ENCODE peak calls at places on chromosomes 4 and X, in five cellular contexts. U is K562, G is GM12878, M is SK-N-SH, Y is HepG2. X is an unnamed sample.

GRCh38 chr4:109560687-109561452 is 824 bp downstream of the MCUB start:
- DNase-seq in U (peak; percentile 18), G (peak; percentile 80), M (peak; percentile 53), Y (no peak), X (peak; percentile 81)

GRCh38 chr4:13415068-13415785 is 68.9 kb downstream of the RAB28 start:
- DNase-seq in U (no peak), G (no peak), M (no peak), Y (no peak), X (no peak)

GRCh38 chr4:95231713-95232112 is 317.1 kb downstream of the UNC5C start:
- DNase-seq in U (no peak), G (no peak), M (no peak), Y (no peak), X (no peak)

GRCh38 chrX:155876704-155877103 is 4.4 kb upstream of the VAMP7 start:
- DNase-seq in U (no peak), G (no peak), M (no peak), Y (no peak), X (no peak)

GRCh38 chr4:86013623-86014022 is 346.2 kb downstream of the MAPK10 start:
- DNase-seq in U (no peak), G (no peak), M (no peak), Y (no peak), X (peak; percentile 69)

GRCh38 chr4:39166177-39166576 is 16.2 kb upstream of the WDR19 start:
- DNase-seq in U (no peak), G (no peak), M (no peak), Y (no peak), X (no peak)

GRCh38 chr4:142846729-142847606 is 867 bp upstream of the INPP4B start:
- DNase-seq in U (no peak), G (no peak), M (peak; percentile 63), Y (peak; percentile 10), X (no peak)

GRCh38 chr4:67035501-67035900 is 509.8 kb downstream of the CENPC start:
- DNase-seq in U (no peak), G (no peak), M (no peak), Y (peak; percentile 20), X (no peak)

GRCh38 chr4:123836919-123837605 is 440.5 kb downstream of the SPRY1 start:
- DNase-seq in U (no peak), G (no peak), M (no peak), Y (no peak), X (peak; percentile 46)

DNA sequence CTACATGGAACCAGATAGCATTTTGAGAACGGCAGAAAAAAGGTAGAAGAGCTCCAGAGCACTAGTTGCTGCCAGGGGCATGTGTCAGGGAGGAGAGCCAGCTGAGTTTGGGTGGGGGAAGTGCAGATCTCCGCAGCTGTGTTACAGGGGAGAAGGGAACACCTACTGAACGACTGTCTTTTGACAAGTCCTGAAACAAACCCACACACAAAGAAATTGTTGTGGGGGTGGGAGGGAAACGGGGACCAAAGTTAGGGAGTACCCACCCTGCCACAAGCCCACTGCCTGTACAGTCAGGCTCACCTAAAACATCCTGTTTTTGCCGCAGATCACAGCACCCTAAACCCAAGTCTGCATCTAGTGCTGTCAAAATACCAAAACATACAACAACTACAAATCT is 55.5 kb downstream of the LEF1 start:
- DNase-seq in U (no peak), G (no peak), M (no peak), Y (no peak), X (no peak)
- TF ChIP-seq MXI1 in U (no peak), G (no peak), M (no peak), Y (no peak), X (no peak)

DNA sequence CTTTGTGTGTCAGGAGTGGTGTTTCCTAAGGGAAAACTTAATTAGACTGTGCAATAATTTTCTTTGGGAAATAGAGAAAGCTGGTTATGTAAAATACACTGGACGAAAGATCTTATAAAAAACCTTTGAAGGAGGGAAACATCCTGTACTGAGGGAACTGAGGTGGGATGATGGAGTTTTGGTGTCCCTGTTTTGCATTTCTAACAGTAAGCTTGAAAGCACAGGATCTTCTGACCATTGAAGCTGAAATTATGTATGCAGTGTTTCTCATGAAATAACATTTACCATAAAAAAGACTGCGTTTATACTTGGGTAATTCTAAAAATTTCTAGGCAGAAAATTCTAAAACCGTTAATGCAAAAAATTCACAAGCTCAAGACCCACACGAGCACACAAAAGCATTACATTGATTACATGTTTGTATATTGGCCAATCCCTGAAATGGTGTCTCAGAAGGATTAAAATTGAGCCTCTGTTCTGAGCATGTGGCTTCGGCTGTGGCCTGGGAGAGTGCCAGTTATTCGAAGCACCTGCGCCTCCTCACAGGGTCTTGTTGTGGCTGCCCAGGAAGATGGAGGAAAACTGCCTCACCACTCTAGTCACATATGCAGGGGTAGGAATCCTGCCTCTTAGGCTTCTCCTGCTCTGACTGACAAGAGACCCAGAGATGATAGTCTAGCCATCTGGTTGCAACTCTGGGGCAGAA is 49.5 kb downstream of the JADE3 start:
- DNase-seq in U (no peak), G (no peak), M (no peak), Y (no peak), X (no peak)
- TF ChIP-seq MXI1 in U (no peak), G (no peak), M (no peak), Y (no peak), X (no peak)

GRCh38 chr4:76640252-76640925 is 205.4 kb downstream of the SHROOM3 start:
- DNase-seq in U (no peak), G (no peak), M (no peak), Y (no peak), X (no peak)
- TF ChIP-seq MXI1 in U (no peak), G (no peak), M (no peak), Y (no peak), X (no peak)

GRCh38 chr4:103928370-103928769 is 208.6 kb upstream of the TACR3 start:
- DNase-seq in U (no peak), G (no peak), M (no peak), Y (no peak), X (no peak)

GRCh38 chr4:103936653-103937145 is 216.9 kb upstream of the TACR3 start:
- DNase-seq in U (no peak), G (no peak), M (no peak), Y (no peak), X (no peak)

GRCh38 chr4:103938488-103938887 is 218.7 kb upstream of the TACR3 start:
- DNase-seq in U (no peak), G (no peak), M (no peak), Y (no peak), X (no peak)

GRCh38 chr4:103934178-103934789 is 214.5 kb upstream of the TACR3 start:
- DNase-seq in U (peak; percentile 25), G (no peak), M (peak; percentile 33), Y (peak; percentile 41), X (peak; percentile 28)
- TF ChIP-seq MXI1 in U (no peak), G (no peak), M (no peak), Y (no peak), X (no peak)

GRCh38 chrX:71616672-71617529 is 1.4 kb downstream of the CXCR3 start:
- DNase-seq in U (no peak), G (no peak), M (peak; percentile 32), Y (peak; percentile 31), X (no peak)

GRCh38 chrX:71618787-71619186 is 476 bp upstream of the CXCR3 start:
- DNase-seq in U (no peak), G (no peak), M (no peak), Y (no peak), X (no peak)

GRCh38 chrX:71618303-71618721 is at the start of gene CXCR3:
- DNase-seq in U (no peak), G (peak; percentile 83), M (no peak), Y (no peak), X (no peak)

GRCh38 chrX:71617742-71618141 is 569 bp downstream of the CXCR3 start:
- DNase-seq in U (no peak), G (no peak), M (no peak), Y (no peak), X (no peak)

DNA sequence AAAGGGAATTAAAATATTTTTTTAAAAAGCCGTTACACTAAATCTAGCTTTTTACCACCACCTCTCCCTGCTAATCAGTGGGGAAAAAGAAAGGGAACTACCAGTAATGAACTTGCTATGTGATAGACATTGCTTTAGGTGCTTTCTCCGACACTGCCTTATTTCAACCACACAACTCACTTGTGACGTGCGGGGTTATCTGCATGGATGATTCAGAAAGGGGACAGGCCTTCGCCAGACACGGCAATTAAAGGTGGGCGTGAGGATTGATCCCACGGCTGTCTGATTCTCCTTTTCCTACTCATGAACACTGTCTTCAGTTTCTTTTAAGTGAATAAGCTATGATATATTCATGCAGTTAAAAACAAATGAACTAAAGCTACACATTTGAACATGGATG is 882 bp upstream of the CXCR3 start:
- DNase-seq in U (no peak), G (no peak), M (no peak), Y (no peak), X (no peak)
- TF ChIP-seq MXI1 in U (no peak), G (peak; percentile 40), M (no peak), Y (no peak), X (no peak)

GRCh38 chrX:29948653-29949052 is 266.7 kb upstream of the MAGEB2 start:
- DNase-seq in U (no peak), G (no peak), M (no peak), Y (no peak), X (peak; percentile 37)
- TF ChIP-seq MXI1 in U (no peak), G (no peak), M (no peak), Y (no peak), X (no peak)

DNA sequence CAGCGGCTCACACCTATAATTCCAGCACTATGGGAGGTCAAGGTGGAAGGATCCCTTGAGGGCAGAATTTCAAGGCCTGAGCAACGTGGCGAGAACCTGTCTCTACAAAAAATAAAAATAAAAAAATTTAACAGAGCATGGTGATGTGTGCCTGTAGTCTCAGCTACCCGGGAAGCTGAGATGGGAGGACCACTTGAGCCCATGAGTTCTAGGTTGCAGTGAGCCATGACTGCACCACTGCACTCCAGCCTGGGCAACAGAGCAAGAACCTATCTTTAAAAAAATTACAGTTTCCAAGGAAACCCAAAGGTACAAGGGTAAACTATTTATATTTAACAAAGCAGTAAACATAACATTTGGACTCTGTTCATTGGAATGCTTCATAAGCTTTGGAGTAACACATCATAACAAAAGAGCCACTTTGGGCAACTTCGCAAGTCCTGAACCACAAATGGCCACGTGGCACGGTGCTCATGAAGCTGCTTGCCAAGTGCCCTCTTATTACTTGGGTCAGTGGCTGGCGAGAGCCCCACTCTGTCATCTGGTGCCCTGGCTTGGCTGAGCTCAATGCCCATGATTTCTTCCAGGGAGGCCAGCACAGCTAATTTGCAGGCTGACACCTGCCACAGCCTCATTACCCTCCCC is 165.6 kb downstream of the SH3KBP1 start:
- DNase-seq in U (no peak), G (no peak), M (no peak), Y (no peak), X (no peak)
- TF ChIP-seq MXI1 in U (no peak), G (no peak), M (no peak), Y (no peak), X (no peak)

X was measured in IMR-90.